ENCODE peak calls at places on chromosome 4, in nine cellular contexts. C is foreskin fibroblast; N is AG04450; J is lower leg skin; Y is hepatocyte; A is CD8-positive, alpha-beta T cell; L is GM23338; Q is stomach; Z is heart right ventricle. F is an unnamed sample.

GRCh38 chr4:95465010-95465409 is 83.8 kb downstream of the UNC5C start:
- DNase-seq in C (peak), N (no peak), J (no peak), Y (no peak), A (no peak), L (no peak), Q (no peak), Z (no peak), F (no peak)

GRCh38 chr4:35125995-35126712 is 1118.2 kb downstream of the ARAP2 start:
- DNase-seq in C (peak), N (no peak), J (no peak), Y (peak), A (no peak), L (no peak), Q (no peak), Z (no peak), F (no peak)

GRCh38 chr4:153083447-153083921 is 120.8 kb upstream of the TRIM2 start:
- DNase-seq in C (peak), N (peak), J (peak), Y (peak), A (peak), L (peak), Q (peak), Z (no peak), F (peak)

GRCh38 chr4:100497729-100498250 is 20.0 kb downstream of the EMCN start:
- DNase-seq in C (peak), N (no peak), J (no peak), Y (no peak), A (no peak), L (no peak), Q (no peak), Z (no peak), F (no peak)

GRCh38 chr4:93394488-93395185 is 433.9 kb upstream of the ATOH1 start:
- DNase-seq in C (peak), N (no peak), J (no peak), Y (no peak), A (no peak), L (no peak), Q (no peak), Z (no peak), F (no peak)

GRCh38 chr4:1981251-1982055 is 27.3 kb downstream of the NELFA start:
- DNase-seq in C (peak), N (no peak), J (peak), Y (no peak), A (no peak), L (peak), Q (peak), Z (no peak), F (no peak)

GRCh38 chr4:140739971-140740370 is 16.2 kb downstream of the TBC1D9 start:
- DNase-seq in C (no peak), N (no peak), J (no peak), Y (no peak), A (no peak), L (no peak), Q (no peak), Z (no peak), F (no peak)

GRCh38 chr4:707929-708630 is 2.4 kb downstream of the PCGF3 start:
- DNase-seq in C (no peak), N (no peak), J (no peak), Y (no peak), A (no peak), L (no peak), Q (no peak), Z (no peak), F (no peak)

GRCh38 chr4:170226288-170226687 is 136.5 kb upstream of the AADAT start:
- DNase-seq in C (no peak), N (no peak), J (no peak), Y (peak), A (no peak), L (peak), Q (no peak), Z (no peak), F (no peak)

GRCh38 chr4:48081196-48081595 is 52.9 kb downstream of the TXK start:
- DNase-seq in C (peak), N (no peak), J (no peak), Y (no peak), A (no peak), L (no peak), Q (no peak), Z (no peak), F (no peak)

GRCh38 chr4:23967281-23967680 is 77.4 kb upstream of the PPARGC1A start:
- DNase-seq in C (no peak), N (no peak), J (no peak), Y (no peak), A (no peak), L (no peak), Q (no peak), Z (no peak), F (no peak)

DNA sequence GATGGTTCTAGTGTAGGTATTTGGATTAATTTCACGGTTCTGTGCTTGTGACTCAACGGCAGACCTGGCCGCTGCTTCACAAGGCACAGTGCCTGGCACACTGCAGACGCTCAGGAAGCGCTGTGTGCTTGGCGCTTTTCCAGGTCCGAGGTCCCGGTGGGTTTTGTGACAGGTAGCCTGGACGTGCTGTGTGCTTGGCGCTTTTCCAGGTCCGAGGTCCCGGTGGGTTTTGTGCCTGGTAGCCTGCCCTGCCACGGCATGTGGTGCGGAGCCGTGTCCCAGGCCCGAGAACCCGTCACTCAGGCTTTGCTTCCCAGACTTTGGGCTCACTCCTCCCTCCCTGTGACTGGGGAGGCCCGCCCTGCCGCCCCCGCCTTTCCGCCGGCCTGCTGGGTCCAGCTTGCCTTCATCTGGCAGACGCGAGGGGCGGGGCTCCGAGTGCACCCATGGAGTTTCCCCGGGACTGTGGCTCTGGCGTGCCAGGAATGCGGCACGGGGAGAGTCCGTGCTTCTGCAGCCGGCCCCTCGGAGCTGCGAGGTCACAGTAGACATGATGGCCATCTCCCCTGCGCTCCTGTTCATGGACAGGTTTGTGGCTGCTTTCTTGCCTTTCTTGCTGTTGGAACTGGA is 44.2 kb downstream of the TBC1D14 start:
- DNase-seq in C (peak), N (peak), J (peak), Y (peak), A (no peak), L (peak), Q (peak), Z (peak), F (peak)
- H3K4me3 ChIP-seq in C (peak), N (peak), J (no peak), Y (no peak), A (no peak), L (no peak), Q (peak), Z (peak), F (peak)

GRCh38 chr4:157217708-157218107 is 2.8 kb upstream of the GRIA2 start:
- DNase-seq in C (peak), N (no peak), J (no peak), Y (peak), A (no peak), L (peak), Q (no peak), Z (no peak), F (no peak)
- TF ChIP-seq CTCF in C (peak), N (peak), J (no peak), Y (peak), A (no peak), L (peak), Q (no peak), Z (no peak), F (peak)

DNA sequence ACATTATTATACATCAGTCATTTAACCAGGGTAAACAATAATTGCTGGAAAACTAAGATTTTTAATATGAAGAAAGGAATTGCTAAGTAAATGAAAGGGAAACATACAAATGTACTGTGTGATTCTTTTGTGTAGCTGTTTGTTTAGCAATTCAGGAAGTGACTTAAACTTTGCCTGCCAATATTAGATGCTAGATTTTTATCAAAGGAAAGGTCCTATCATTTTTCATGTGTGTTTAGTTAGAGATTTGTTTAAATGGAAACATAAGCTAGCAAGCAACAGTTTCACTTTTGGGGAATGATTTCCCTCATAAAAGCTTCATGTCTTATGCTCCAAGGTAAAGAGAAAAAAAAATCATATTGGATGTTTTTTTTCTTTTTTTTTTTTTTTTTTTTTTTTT is 95.1 kb upstream of the LIMCH1 start:
- DNase-seq in C (no peak), N (no peak), J (no peak), Y (no peak), A (no peak), L (no peak), Q (no peak), Z (no peak), F (no peak)
- H3K4me3 ChIP-seq in C (no peak), N (no peak), J (no peak), Y (no peak), A (no peak), L (no peak), Q (no peak), Z (no peak), F (no peak)

GRCh38 chr4:4689694-4690440 is 148.0 kb upstream of the STX18 start:
- DNase-seq in C (no peak), N (no peak), J (no peak), Y (no peak), A (no peak), L (no peak), Q (no peak), Z (no peak), F (no peak)
- TF ChIP-seq CTCF in C (peak), N (no peak), J (no peak), Y (no peak), A (no peak), L (no peak), Q (no peak), Z (no peak), F (peak)

DNA sequence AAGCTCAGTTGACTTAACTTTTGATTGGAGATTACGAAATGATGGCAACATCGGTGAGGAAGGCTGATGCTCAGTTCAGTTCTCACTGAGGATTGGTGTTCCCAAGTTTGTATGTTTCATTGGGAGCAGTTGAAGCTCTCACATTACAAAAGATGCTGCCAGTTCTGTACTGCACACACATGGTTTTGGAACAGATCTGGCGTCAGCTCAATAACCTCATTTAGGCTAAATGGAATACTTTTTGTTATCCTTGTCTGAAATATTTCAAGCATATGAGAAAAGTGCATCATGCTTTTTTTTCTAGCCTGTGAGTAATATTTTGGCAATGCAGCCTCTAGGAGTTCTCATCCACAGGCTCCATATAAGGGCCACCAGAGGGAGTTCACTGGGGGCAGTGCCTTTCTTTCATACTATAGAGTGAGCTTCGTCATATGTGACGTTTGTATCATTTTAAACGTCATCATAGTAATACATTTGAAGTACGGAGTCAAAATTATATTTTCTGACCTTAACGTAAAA is 4.1 kb downstream of the ENPEP start:
- DNase-seq in C (peak), N (peak), J (no peak), Y (peak), A (no peak), L (peak), Q (no peak), Z (no peak), F (peak)
- H3K4me3 ChIP-seq in C (no peak), N (no peak), J (no peak), Y (no peak), A (no peak), L (no peak), Q (no peak), Z (no peak), F (no peak)

DNA sequence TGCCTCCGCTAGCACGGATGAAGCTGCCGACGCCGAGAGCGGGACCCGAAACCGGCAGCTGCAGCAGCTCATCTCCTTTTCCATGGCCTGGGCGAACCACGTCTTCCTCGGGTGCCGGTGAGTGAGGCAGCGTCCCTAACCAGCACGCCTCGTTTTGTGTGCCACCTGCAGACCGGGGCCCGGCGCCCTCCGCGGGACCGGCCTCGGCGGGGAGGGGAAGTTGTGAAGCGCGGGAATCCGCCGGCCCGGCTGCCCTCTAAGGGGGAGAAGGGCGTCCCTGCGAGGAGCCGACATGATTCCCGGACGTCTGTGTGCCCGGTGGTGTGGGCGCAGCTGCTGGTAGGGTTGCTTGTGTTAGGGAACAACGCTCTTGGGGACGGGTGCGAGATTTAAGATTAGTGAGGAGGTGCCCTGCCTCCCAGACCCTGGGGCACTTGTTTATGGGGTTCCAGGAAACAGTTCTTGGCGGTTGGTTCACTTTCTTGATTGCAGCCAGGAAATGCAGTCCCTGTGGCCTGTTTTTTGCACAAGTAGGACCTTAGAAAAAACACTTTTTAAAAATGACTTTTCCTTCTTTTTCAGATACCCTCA is 612 bp downstream of the CDKN2AIP start:
- DNase-seq in C (peak), N (no peak), J (peak), Y (no peak), A (no peak), L (peak), Q (peak), Z (peak), F (no peak)
- TF ChIP-seq CTCF in C (no peak), N (no peak), J (no peak), Y (no peak), A (no peak), L (no peak), Q (no peak), Z (no peak), F (no peak)

GRCh38 chr4:8870647-8871416 is 807 bp downstream of the HMX1 start:
- DNase-seq in C (no peak), N (no peak), J (no peak), Y (no peak), A (no peak), L (peak), Q (no peak), Z (no peak), F (no peak)
- H3K4me3 ChIP-seq in C (no peak), N (no peak), J (no peak), Y (no peak), A (no peak), L (peak), Q (peak), Z (no peak), F (no peak)

GRCh38 chr4:10078481-10079233 is 37.9 kb downstream of the WDR1 start:
- DNase-seq in C (no peak), N (no peak), J (peak), Y (no peak), A (no peak), L (no peak), Q (peak), Z (no peak), F (no peak)
- TF ChIP-seq CTCF in C (no peak), N (no peak), J (no peak), Y (no peak), A (no peak), L (no peak), Q (no peak), Z (no peak), F (no peak)

GRCh38 chr4:88752754-88753153 is 55.1 kb upstream of the NAP1L5 start:
- DNase-seq in C (no peak), N (no peak), J (no peak), Y (no peak), A (no peak), L (no peak), Q (peak), Z (no peak), F (no peak)
- H3K4me3 ChIP-seq in C (no peak), N (no peak), J (no peak), Y (no peak), A (no peak), L (no peak), Q (no peak), Z (no peak), F (no peak)

F was measured in AG09309.